ENCODE peak calls at places on chromosomes 3 and 15, in seven cellular contexts. One of them, this sample, is unnamed. For H3K4me1, the result is how much of the 10 kb centered on the place peaks cover.

GRCh38 chr3:42177068-42177800 is 86.1 kb downstream of the TRAK1 start:
- DNase-seq in colonic mucosa: no peak
- DNase-seq in lung: no peak
- DNase-seq in cardiac muscle cell: no peak
- DNase-seq in hepatocyte: no peak
- DNase-seq in kidney: no peak
- DNase-seq in ovary: no peak
- DNase-seq in this sample: no peak

GRCh38 chr15:100703032-100703578 is 100.7 kb downstream of the ASB7 start:
- DNase-seq in colonic mucosa: no peak
- DNase-seq in lung: no peak
- DNase-seq in cardiac muscle cell: no peak
- DNase-seq in hepatocyte: no peak
- DNase-seq in kidney: peak
- DNase-seq in ovary: no peak
- DNase-seq in this sample: peak

GRCh38 chr3:175150812-175151411 is 291.8 kb downstream of the NAALADL2 start:
- DNase-seq in colonic mucosa: peak
- DNase-seq in lung: no peak
- DNase-seq in cardiac muscle cell: no peak
- DNase-seq in hepatocyte: no peak
- DNase-seq in kidney: no peak
- DNase-seq in ovary: no peak
- DNase-seq in this sample: no peak

GRCh38 chr15:52527898-52528464 is 699 bp downstream of the MYO5A start:
- DNase-seq in colonic mucosa: peak
- DNase-seq in lung: no peak
- DNase-seq in cardiac muscle cell: peak
- DNase-seq in hepatocyte: peak
- DNase-seq in kidney: no peak
- DNase-seq in ovary: no peak
- DNase-seq in this sample: no peak

GRCh38 chr15:92605225-92605944 is 50.2 kb downstream of the FAM174B start:
- DNase-seq in colonic mucosa: no peak
- DNase-seq in lung: no peak
- DNase-seq in cardiac muscle cell: no peak
- DNase-seq in hepatocyte: no peak
- DNase-seq in kidney: no peak
- DNase-seq in ovary: no peak
- DNase-seq in this sample: no peak

GRCh38 chr15:76312540-76313174 is 1.4 kb upstream of the ETFA start:
- DNase-seq in colonic mucosa: no peak
- DNase-seq in lung: no peak
- DNase-seq in cardiac muscle cell: no peak
- DNase-seq in hepatocyte: no peak
- DNase-seq in kidney: no peak
- DNase-seq in ovary: no peak
- DNase-seq in this sample: no peak

GRCh38 chr3:183291511-183292031 is 38.5 kb downstream of the B3GNT5 start:
- DNase-seq in colonic mucosa: no peak
- DNase-seq in lung: no peak
- DNase-seq in cardiac muscle cell: no peak
- DNase-seq in hepatocyte: no peak
- DNase-seq in kidney: no peak
- DNase-seq in ovary: no peak
- DNase-seq in this sample: no peak

GRCh38 chr3:106447902-106448301 is 579.1 kb upstream of the CBLB start:
- DNase-seq in colonic mucosa: no peak
- DNase-seq in lung: no peak
- DNase-seq in cardiac muscle cell: no peak
- DNase-seq in hepatocyte: no peak
- DNase-seq in kidney: no peak
- DNase-seq in ovary: no peak
- DNase-seq in this sample: no peak

GRCh38 chr15:66623801-66624453 is 58.1 kb upstream of the LCTL start:
- DNase-seq in colonic mucosa: no peak
- DNase-seq in lung: no peak
- DNase-seq in cardiac muscle cell: no peak
- DNase-seq in hepatocyte: no peak
- DNase-seq in kidney: no peak
- DNase-seq in ovary: no peak
- DNase-seq in this sample: no peak

GRCh38 chr3:51799879-51800757 is 21.1 kb upstream of the IQCF6 start:
- DNase-seq in colonic mucosa: peak
- DNase-seq in lung: no peak
- DNase-seq in cardiac muscle cell: peak
- DNase-seq in hepatocyte: peak
- DNase-seq in kidney: no peak
- DNase-seq in ovary: no peak
- DNase-seq in this sample: no peak

GRCh38 chr15:39651295-39651694 is 70.4 kb downstream of the THBS1 start:
- DNase-seq in colonic mucosa: no peak
- DNase-seq in lung: no peak
- DNase-seq in cardiac muscle cell: no peak
- DNase-seq in hepatocyte: no peak
- DNase-seq in kidney: no peak
- DNase-seq in ovary: no peak
- DNase-seq in this sample: no peak

GRCh38 chr3:148601766-148602685 is 95.7 kb upstream of the AGTR1 start:
- DNase-seq in colonic mucosa: peak
- DNase-seq in lung: no peak
- DNase-seq in cardiac muscle cell: no peak
- DNase-seq in hepatocyte: peak
- DNase-seq in kidney: no peak
- DNase-seq in ovary: no peak
- DNase-seq in this sample: no peak

GRCh38 chr3:133531981-133532380 is 41.5 kb upstream of the CDV3 start:
- DNase-seq in colonic mucosa: no peak
- DNase-seq in lung: no peak
- DNase-seq in cardiac muscle cell: no peak
- DNase-seq in hepatocyte: no peak
- DNase-seq in kidney: no peak
- DNase-seq in ovary: no peak
- DNase-seq in this sample: no peak

GRCh38 chr3:43747641-43748040 is 56.9 kb downstream of the ABHD5 start:
- DNase-seq in colonic mucosa: no peak
- DNase-seq in lung: no peak
- DNase-seq in cardiac muscle cell: no peak
- DNase-seq in hepatocyte: no peak
- DNase-seq in kidney: no peak
- DNase-seq in ovary: no peak
- DNase-seq in this sample: no peak

GRCh38 chr15:70783610-70784021 is 20.3 kb upstream of the UACA start:
- DNase-seq in colonic mucosa: peak
- DNase-seq in lung: no peak
- DNase-seq in cardiac muscle cell: no peak
- DNase-seq in hepatocyte: peak
- DNase-seq in kidney: no peak
- DNase-seq in ovary: no peak
- DNase-seq in this sample: no peak

GRCh38 chr3:40663296-40663695 is 138.5 kb downstream of the ZNF621 start:
- DNase-seq in colonic mucosa: no peak
- DNase-seq in lung: no peak
- DNase-seq in cardiac muscle cell: no peak
- DNase-seq in hepatocyte: no peak
- DNase-seq in kidney: no peak
- DNase-seq in ovary: no peak
- DNase-seq in this sample: no peak

GRCh38 chr15:89740137-89740536 is 10.9 kb downstream of the MESP1 start:
- DNase-seq in colonic mucosa: peak
- DNase-seq in lung: peak
- DNase-seq in cardiac muscle cell: peak
- DNase-seq in hepatocyte: peak
- DNase-seq in kidney: peak
- DNase-seq in ovary: no peak
- DNase-seq in this sample: no peak

GRCh38 chr15:68348064-68348463 is 70.5 kb downstream of the FEM1B start:
- DNase-seq in colonic mucosa: no peak
- DNase-seq in lung: no peak
- DNase-seq in cardiac muscle cell: no peak
- DNase-seq in hepatocyte: no peak
- DNase-seq in kidney: peak
- DNase-seq in ovary: no peak
- DNase-seq in this sample: no peak

GRCh38 chr15:22891426-22892210 is 53.2 kb downstream of the NIPA2 start:
- DNase-seq in colonic mucosa: no peak
- DNase-seq in lung: no peak
- DNase-seq in cardiac muscle cell: no peak
- DNase-seq in hepatocyte: no peak
- DNase-seq in kidney: peak
- DNase-seq in ovary: no peak
- DNase-seq in this sample: no peak

GRCh38 chr3:70308760-70309159 is 3.7 kb downstream of the MDFIC2 start:
- DNase-seq in colonic mucosa: no peak
- DNase-seq in lung: no peak
- DNase-seq in cardiac muscle cell: peak
- DNase-seq in hepatocyte: peak
- DNase-seq in kidney: no peak
- DNase-seq in ovary: no peak
- DNase-seq in this sample: no peak

GRCh38 chr15:48413304-48413703 is 82.1 kb downstream of the DUT start:
- DNase-seq in colonic mucosa: no peak
- DNase-seq in lung: no peak
- DNase-seq in cardiac muscle cell: no peak
- DNase-seq in hepatocyte: no peak
- DNase-seq in kidney: no peak
- DNase-seq in ovary: no peak
- DNase-seq in this sample: no peak

GRCh38 chr3:105857963-105858362 is 10.8 kb downstream of the CBLB start:
- DNase-seq in colonic mucosa: no peak
- DNase-seq in lung: no peak
- DNase-seq in cardiac muscle cell: no peak
- DNase-seq in hepatocyte: no peak
- DNase-seq in kidney: no peak
- DNase-seq in ovary: no peak
- DNase-seq in this sample: no peak

GRCh38 chr15:34023932-34024331 is 15.1 kb downstream of the AVEN start:
- DNase-seq in colonic mucosa: no peak
- DNase-seq in lung: no peak
- DNase-seq in cardiac muscle cell: no peak
- DNase-seq in hepatocyte: no peak
- DNase-seq in kidney: no peak
- DNase-seq in ovary: no peak
- DNase-seq in this sample: no peak

GRCh38 chr3:147797095-147797494 is 387.9 kb downstream of the ZIC1 start:
- DNase-seq in colonic mucosa: no peak
- DNase-seq in lung: no peak
- DNase-seq in cardiac muscle cell: no peak
- DNase-seq in hepatocyte: no peak
- DNase-seq in kidney: no peak
- DNase-seq in ovary: no peak
- DNase-seq in this sample: no peak

GRCh38 chr3:135629696-135630408 is 335.7 kb upstream of the PPP2R3A start:
- DNase-seq in colonic mucosa: no peak
- DNase-seq in lung: no peak
- DNase-seq in cardiac muscle cell: no peak
- DNase-seq in hepatocyte: no peak
- DNase-seq in kidney: no peak
- DNase-seq in ovary: no peak
- DNase-seq in this sample: no peak

GRCh38 chr15:85340852-85341251 is 39.6 kb upstream of the AKAP13 start:
- DNase-seq in colonic mucosa: no peak
- DNase-seq in lung: no peak
- DNase-seq in cardiac muscle cell: no peak
- DNase-seq in hepatocyte: no peak
- DNase-seq in kidney: no peak
- DNase-seq in ovary: no peak
- DNase-seq in this sample: no peak

DNA sequence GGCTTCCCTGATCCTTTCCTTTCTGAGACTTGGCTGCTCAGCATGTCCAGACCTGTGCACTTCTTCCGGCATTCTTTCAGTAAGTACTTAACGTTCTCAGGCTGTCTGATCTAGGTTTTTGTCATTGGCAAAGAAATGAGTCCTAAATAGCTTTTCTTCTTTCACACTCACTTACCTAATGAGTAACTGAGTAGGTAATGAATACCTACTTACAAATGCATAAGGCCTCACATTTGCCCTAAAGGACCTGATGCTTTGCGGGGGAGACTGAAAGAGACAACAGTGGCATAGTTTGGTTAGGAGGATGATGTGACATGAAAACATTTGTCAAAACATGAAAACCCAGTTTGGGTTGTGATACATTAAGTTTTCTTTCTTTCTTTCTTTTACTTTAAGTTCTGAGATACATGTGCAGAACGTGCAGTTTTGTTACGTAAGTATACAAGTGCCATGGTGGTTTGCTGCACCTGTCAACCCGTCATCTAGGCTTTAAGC is 516.7 kb upstream of the CFAP20DC start:
- DNase-seq in colonic mucosa: no peak
- DNase-seq in lung: no peak
- DNase-seq in cardiac muscle cell: no peak
- DNase-seq in hepatocyte: no peak
- DNase-seq in kidney: no peak
- DNase-seq in ovary: no peak
- DNase-seq in this sample: no peak
- H3K27ac ChIP-seq in colonic mucosa: no peak
- H3K27ac ChIP-seq in lung: no peak
- H3K27ac ChIP-seq in cardiac muscle cell: no peak
- H3K27ac ChIP-seq in hepatocyte: no peak
- H3K27ac ChIP-seq in kidney: no peak
- H3K27ac ChIP-seq in ovary: no peak
- H3K27ac ChIP-seq in this sample: no peak

GRCh38 chr3:53155763-53156162 is 5.2 kb upstream of the PRKCD start:
- DNase-seq in colonic mucosa: peak
- DNase-seq in lung: peak
- DNase-seq in cardiac muscle cell: no peak
- DNase-seq in hepatocyte: no peak
- DNase-seq in kidney: peak
- DNase-seq in ovary: no peak
- DNase-seq in this sample: no peak
- H3K4me1 ChIP-seq in colonic mucosa: under half
- H3K4me1 ChIP-seq in lung: under half
- H3K4me1 ChIP-seq in cardiac muscle cell: under half
- H3K4me1 ChIP-seq in hepatocyte: under half
- H3K4me1 ChIP-seq in kidney: half or more
- H3K4me1 ChIP-seq in ovary: under half
- H3K4me1 ChIP-seq in this sample: under half

GRCh38 chr15:64356443-64357040 is 569 bp upstream of the CSNK1G1 start:
- DNase-seq in colonic mucosa: no peak
- DNase-seq in lung: no peak
- DNase-seq in cardiac muscle cell: no peak
- DNase-seq in hepatocyte: peak
- DNase-seq in kidney: no peak
- DNase-seq in ovary: no peak
- DNase-seq in this sample: no peak
- TF ChIP-seq CTCF in colonic mucosa: peak
- TF ChIP-seq CTCF in lung: peak
- TF ChIP-seq CTCF in cardiac muscle cell: peak
- TF ChIP-seq CTCF in hepatocyte: peak
- TF ChIP-seq CTCF in kidney: peak
- TF ChIP-seq CTCF in ovary: peak
- TF ChIP-seq CTCF in this sample: peak

GRCh38 chr3:128709506-128710210 is 16.3 kb upstream of the RAB7A start:
- DNase-seq in colonic mucosa: no peak
- DNase-seq in lung: no peak
- DNase-seq in cardiac muscle cell: no peak
- DNase-seq in hepatocyte: no peak
- DNase-seq in kidney: no peak
- DNase-seq in ovary: no peak
- DNase-seq in this sample: no peak
- H3K27ac ChIP-seq in colonic mucosa: no peak
- H3K27ac ChIP-seq in lung: no peak
- H3K27ac ChIP-seq in cardiac muscle cell: no peak
- H3K27ac ChIP-seq in hepatocyte: no peak
- H3K27ac ChIP-seq in kidney: no peak
- H3K27ac ChIP-seq in ovary: no peak
- H3K27ac ChIP-seq in this sample: no peak

This sample was measured in right atrium auricular region.